ENCODE peak calls at places on chromosomes 7 and 10, in seven cellular contexts. B, K, S, I, O, Q and J are unnamed samples.
A peak's percentile ranks its signal among the peaks of the same experiment; 100 is the strongest.

GRCh38 chr7:17854297-17855047 is 85.8 kb downstream of the SNX13 start:
- DNase-seq in B (no peak), I (no peak), S (no peak), Q (no peak), K (no peak), O (no peak), J (no peak)

GRCh38 chr7:32616625-32617024 is 121.3 kb downstream of the AVL9 start:
- DNase-seq in I (peak; percentile 22), O (no peak), B (peak; percentile 18), Q (no peak), S (no peak), K (peak; percentile 68), J (no peak)

GRCh38 chr7:154566877-154567276 is 436.0 kb downstream of the PAXIP1 start:
- DNase-seq in I (no peak), Q (no peak), S (no peak), B (no peak), K (no peak), O (no peak), J (no peak)

GRCh38 chr10:133420028-133420427 is 4.4 kb downstream of the SPRN start:
- DNase-seq in B (no peak), O (no peak), Q (no peak), K (no peak), I (no peak), S (no peak), J (no peak)

GRCh38 chr10:98260752-98261151 is 7.2 kb downstream of the LOXL4 start:
- DNase-seq in Q (no peak), O (no peak), S (no peak), K (no peak), B (no peak), I (no peak), J (no peak)

GRCh38 chr7:27351137-27351536 is 108.5 kb downstream of the EVX1 start:
- DNase-seq in O (no peak), K (no peak), I (no peak), Q (no peak), B (no peak), S (no peak), J (no peak)

GRCh38 chr7:93043393-93043985 is 74.3 kb downstream of the SAMD9 start:
- DNase-seq in O (peak; percentile 80), S (no peak), K (no peak), B (no peak), Q (no peak), I (peak; percentile 7), J (no peak)

GRCh38 chr7:5872326-5872725 is 8.3 kb upstream of the OCM start:
- DNase-seq in I (no peak), Q (no peak), B (no peak), K (no peak), O (no peak), S (no peak), J (no peak)

GRCh38 chr7:40151504-40151903 is 16.7 kb downstream of the SUGCT start:
- DNase-seq in K (no peak), I (no peak), S (no peak), O (no peak), B (no peak), Q (no peak), J (no peak)

GRCh38 chr10:5419466-5420094 is 7.2 kb downstream of the NET1 start:
- DNase-seq in S (no peak), B (no peak), I (no peak), K (no peak), O (no peak), Q (no peak), J (no peak)

GRCh38 chr7:115191506-115191905 is 269.6 kb downstream of the MDFIC start:
- DNase-seq in B (no peak), S (no peak), K (no peak), I (no peak), O (no peak), Q (no peak), J (no peak)

GRCh38 chr7:85525661-85526060 is 338.8 kb upstream of the SEMA3D start:
- DNase-seq in O (no peak), Q (no peak), K (no peak), S (no peak), I (no peak), B (no peak), J (no peak)
- TF ChIP-seq POLR2AphosphoS5 in O (no peak), Q (no peak), K (no peak), S (no peak), I (no peak), B (no peak), J (no peak)

GRCh38 chr10:131240691-131241090 is 70.8 kb downstream of the TCERG1L start:
- DNase-seq in B (no peak), O (no peak), Q (no peak), K (peak; percentile 49), S (no peak), I (no peak), J (no peak)

GRCh38 chr10:131242007-131242406 is 69.5 kb downstream of the TCERG1L start:
- DNase-seq in S (no peak), I (no peak), K (peak; percentile 15), Q (no peak), O (peak; percentile 73), B (no peak), J (no peak)

GRCh38 chr10:131238669-131239280 is 72.7 kb downstream of the TCERG1L start:
- DNase-seq in B (no peak), O (no peak), I (no peak), Q (no peak), S (no peak), K (no peak), J (no peak)

GRCh38 chr10:131239926-131240325 is 71.6 kb downstream of the TCERG1L start:
- DNase-seq in K (no peak), B (no peak), S (no peak), I (no peak), O (no peak), Q (no peak), J (no peak)

GRCh38 chr10:131237991-131238651 is 73.4 kb downstream of the TCERG1L start:
- DNase-seq in K (no peak), Q (no peak), O (no peak), I (no peak), B (no peak), S (no peak), J (no peak)
- H3K27me3 ChIP-seq in K (peaks cover 18% of the 10 kb centered on the region), Q (peaks cover 3% of the 10 kb centered on the region), O (no peaks in the 10 kb centered on the region), I (no peaks in the 10 kb centered on the region), B (peaks cover 46% of the 10 kb centered on the region), S (no peaks in the 10 kb centered on the region), J (no peaks in the 10 kb centered on the region)

GRCh38 chr10:77881222-77881621 is 45.3 kb downstream of the DLG5 start:
- DNase-seq in Q (no peak), B (no peak), O (no peak), I (no peak), S (no peak), K (no peak), J (no peak)

GRCh38 chr10:77881636-77882035 is 44.9 kb downstream of the DLG5 start:
- DNase-seq in S (no peak), B (no peak), I (no peak), Q (no peak), O (no peak), K (no peak), J (no peak)

GRCh38 chr10:77887631-77888355 is 38.8 kb downstream of the DLG5 start:
- DNase-seq in K (no peak), B (no peak), S (no peak), I (peak; percentile 31), O (no peak), Q (no peak), J (no peak)

GRCh38 chr10:77886795-77887355 is 39.7 kb downstream of the DLG5 start:
- DNase-seq in O (no peak), B (no peak), Q (no peak), S (no peak), K (no peak), I (no peak), J (no peak)

GRCh38 chr10:77884181-77884580 is 42.4 kb downstream of the DLG5 start:
- DNase-seq in Q (no peak), O (no peak), S (no peak), B (no peak), K (no peak), I (no peak), J (no peak)
- H3K4me1 ChIP-seq in Q (peaks cover 61% of the 10 kb centered on the region), O (peaks cover 21% of the 10 kb centered on the region), S (peaks cover 26% of the 10 kb centered on the region), B (peaks cover 5% of the 10 kb centered on the region), K (peaks cover 46% of the 10 kb centered on the region), I (no peaks in the 10 kb centered on the region), J (peaks cover 62% of the 10 kb centered on the region)

GRCh38 chr7:87188930-87189329 is 30.6 kb downstream of the TMEM243 start:
- DNase-seq in S (no peak), I (no peak), O (no peak), K (no peak), Q (no peak), B (no peak), J (no peak)
- TF ChIP-seq POLR2AphosphoS5 in S (no peak), I (no peak), O (no peak), K (no peak), Q (no peak), B (no peak), J (no peak)

DNA sequence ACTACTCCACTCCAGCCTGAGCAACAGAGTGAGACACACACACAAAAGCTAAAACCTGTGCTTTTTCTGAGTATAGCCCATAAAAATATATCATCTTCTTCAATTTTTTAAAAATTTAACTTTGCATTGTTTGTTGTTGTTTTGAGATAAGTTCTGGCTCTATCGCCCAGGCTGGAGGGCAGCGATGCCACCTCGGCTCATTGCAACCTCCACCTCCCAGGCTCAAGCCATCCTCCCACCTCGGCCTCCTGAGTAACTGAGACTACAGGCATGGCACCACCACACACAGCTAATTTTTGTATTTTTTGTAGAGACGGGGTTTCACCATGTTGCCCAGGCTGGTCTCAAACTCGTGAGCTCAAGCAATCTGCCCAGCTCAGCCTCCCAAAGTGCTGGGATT is 14.3 kb upstream of the TLX1 start:
- DNase-seq in K (no peak), I (no peak), S (no peak), B (no peak), O (no peak), Q (no peak), J (no peak)
- H3K27me3 ChIP-seq in K (peaks cover 71% of the 10 kb centered on the region), I (peaks cover 37% of the 10 kb centered on the region), S (peaks cover 38% of the 10 kb centered on the region), B (no peaks in the 10 kb centered on the region), O (peaks cover 64% of the 10 kb centered on the region), Q (peaks cover 22% of the 10 kb centered on the region), J (peaks cover under 1% of the 10 kb centered on the region)

GRCh38 chr10:102465466-102465865 is 14.1 kb upstream of the C10orf95 start:
- DNase-seq in B (no peak), S (no peak), Q (no peak), K (no peak), I (no peak), O (no peak), J (no peak)
- H3K4me1 ChIP-seq in B (peaks cover 23% of the 10 kb centered on the region), S (peaks cover 16% of the 10 kb centered on the region), Q (peaks cover 11% of the 10 kb centered on the region), K (peaks cover 32% of the 10 kb centered on the region), I (peaks cover 7% of the 10 kb centered on the region), O (no peaks in the 10 kb centered on the region), J (peaks cover 7% of the 10 kb centered on the region)

GRCh38 chr7:108528183-108528712 is 2.3 kb upstream of the PNPLA8 start:
- DNase-seq in I (no peak), S (no peak), K (no peak), Q (no peak), O (no peak), B (no peak), J (no peak)
- TF ChIP-seq POLR2AphosphoS5 in I (no peak), S (no peak), K (peak; percentile 18), Q (no peak), O (no peak), B (no peak), J (no peak)